ENCODE peak calls at places on chromosomes 6 and 20, in six cellular contexts. R is H9, P is mesenchymal stem cell, U is PC-3, K is H1, Q is endothelial cell of umbilical vein. B is an unnamed sample.

GRCh38 chr6:14957355-14958059 is 288.4 kb upstream of the JARID2 start:
- DNase-seq in R (no peak), P (no peak), U (no peak), K (no peak), Q (no peak), B (no peak)

GRCh38 chr20:5535211-5535756 is 214.9 kb upstream of the SHLD1 start:
- DNase-seq in R (no peak), P (peak), U (no peak), K (no peak), Q (no peak), B (peak)

GRCh38 chr20:2745060-2745910 is 52.7 kb downstream of the EBF4 start:
- DNase-seq in R (no peak), P (no peak), U (no peak), K (no peak), Q (no peak), B (no peak)

GRCh38 chr20:57288676-57289075 is 22.2 kb upstream of the BMP7 start:
- DNase-seq in R (no peak), P (no peak), U (no peak), K (no peak), Q (no peak), B (no peak)

GRCh38 chr6:4977468-4977867 is 26.4 kb downstream of the RPP40 start:
- DNase-seq in R (no peak), P (no peak), U (no peak), K (no peak), Q (no peak), B (no peak)

GRCh38 chr20:1721687-1722512 is 64.3 kb upstream of the SIRPG start:
- DNase-seq in R (peak), P (no peak), U (peak), K (peak), Q (no peak), B (peak)

GRCh38 chr6:111950661-111951426 is 77.6 kb upstream of the FYN start:
- DNase-seq in R (no peak), P (no peak), U (no peak), K (no peak), Q (no peak), B (no peak)

GRCh38 chr6:14466278-14466677 is 348.7 kb downstream of the CD83 start:
- DNase-seq in R (no peak), P (no peak), U (no peak), K (peak), Q (no peak), B (no peak)

GRCh38 chr20:63345328-63346100 is 15.6 kb downstream of the CHRNA4 start:
- DNase-seq in R (no peak), P (no peak), U (no peak), K (no peak), Q (no peak), B (no peak)

GRCh38 chr6:138692058-138692977 is 81.3 kb upstream of the CCDC28A start:
- DNase-seq in R (peak), P (peak), U (peak), K (peak), Q (peak), B (peak)

GRCh38 chr6:155327326-155328073 is 13.2 kb upstream of the TFB1M start:
- DNase-seq in R (no peak), P (peak), U (peak), K (peak), Q (peak), B (peak)

DNA sequence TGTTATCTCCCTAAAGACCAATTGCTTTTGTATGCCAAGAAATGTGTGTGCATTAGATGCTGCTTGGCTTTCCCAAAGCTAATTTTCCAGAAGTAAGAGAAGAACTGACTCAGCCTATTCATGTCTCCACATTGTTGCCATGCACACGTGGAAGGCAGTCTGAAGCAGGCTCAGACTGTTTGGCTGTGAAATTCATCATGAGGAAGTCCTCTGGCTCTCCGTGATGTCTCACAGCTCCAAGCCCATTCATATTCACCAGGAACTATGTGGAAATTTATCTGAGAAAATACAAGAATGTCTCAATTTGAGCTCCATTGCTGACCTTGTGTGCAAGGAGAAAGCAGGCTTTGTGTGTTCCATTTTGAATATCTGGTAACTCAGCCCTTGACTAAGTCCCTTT is 1022.2 kb upstream of the GJE1 start:
- DNase-seq in R (no peak), P (no peak), U (no peak), K (no peak), Q (peak), B (peak)
- H2AFZ ChIP-seq in R (no peak), P (no peak), U (no peak), K (peak), Q (peak), B (peak)

GRCh38 chr20:12837646-12838045 is 171.1 kb upstream of the SPTLC3 start:
- DNase-seq in R (no peak), P (peak), U (no peak), K (no peak), Q (no peak), B (no peak)
- H3K27ac ChIP-seq in R (no peak), P (no peak), U (no peak), K (no peak), Q (no peak), B (no peak)

DNA sequence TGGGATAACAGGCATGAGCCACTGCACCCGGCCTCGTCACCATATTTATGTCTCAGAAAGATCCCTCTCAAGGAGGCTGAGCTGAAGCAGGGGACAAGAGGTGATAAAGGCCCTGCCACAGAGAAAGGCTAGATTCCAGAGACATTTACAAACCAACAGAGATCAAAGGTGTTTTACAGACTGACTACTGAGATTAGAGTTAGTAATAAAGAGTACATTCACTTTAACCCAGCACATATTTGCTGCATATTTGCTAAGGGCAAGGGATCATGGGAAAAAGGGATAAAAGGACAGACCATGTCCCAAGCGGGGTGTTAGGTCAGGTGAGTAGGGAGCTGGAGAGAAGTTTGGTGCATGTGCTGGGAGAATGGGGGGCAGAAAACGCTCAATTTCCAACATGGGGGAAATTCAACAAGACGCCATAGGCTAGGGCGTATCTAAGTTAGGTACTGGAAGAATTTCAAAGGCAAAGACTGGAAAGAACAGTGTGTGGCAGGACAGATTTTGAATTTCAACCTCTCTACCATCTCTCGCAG is 43.8 kb upstream of the SEC63 start:
- DNase-seq in R (no peak), P (no peak), U (no peak), K (no peak), Q (no peak), B (no peak)
- H2AFZ ChIP-seq in R (no peak), P (no peak), U (peak), K (peak), Q (no peak), B (no peak)

DNA sequence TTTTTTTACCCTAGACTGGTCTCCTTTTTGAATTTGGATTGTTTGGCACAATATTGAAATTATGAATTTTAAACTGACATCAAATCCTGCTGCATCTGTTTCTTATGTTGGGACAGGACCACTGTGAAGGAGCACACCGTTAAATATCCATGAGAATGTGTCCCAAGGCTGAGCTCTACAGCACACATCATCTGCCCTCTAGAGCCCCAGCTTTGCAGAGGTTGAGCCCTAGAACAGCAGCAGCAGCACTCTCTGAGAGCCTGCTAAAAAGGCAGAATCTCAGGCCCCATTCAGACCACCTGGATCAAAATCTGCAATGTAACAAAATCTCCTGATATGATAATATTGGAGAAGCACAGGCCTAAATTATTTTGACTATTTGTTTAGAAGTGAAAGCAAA is 192.1 kb upstream of the CCN2 start:
- DNase-seq in R (no peak), P (no peak), U (no peak), K (no peak), Q (no peak), B (no peak)
- H3K27ac ChIP-seq in R (no peak), P (no peak), U (no peak), K (no peak), Q (no peak), B (no peak)

GRCh38 chr6:146814148-146814750 is 215.5 kb downstream of the ADGB start:
- DNase-seq in R (no peak), P (peak), U (no peak), K (no peak), Q (no peak), B (no peak)
- H2AFZ ChIP-seq in R (no peak), P (no peak), U (no peak), K (peak), Q (no peak), B (no peak)

GRCh38 chr6:106381223-106381622 is 20.7 kb downstream of the CRYBG1 start:
- DNase-seq in R (no peak), P (no peak), U (peak), K (no peak), Q (no peak), B (peak)
- H3K27ac ChIP-seq in R (no peak), P (no peak), U (peak), K (no peak), Q (no peak), B (peak)

GRCh38 chr6:166691199-166691598 is 64.1 kb upstream of the RPS6KA2 start:
- DNase-seq in R (no peak), P (peak), U (peak), K (no peak), Q (peak), B (peak)
- H2AFZ ChIP-seq in R (no peak), P (no peak), U (peak), K (no peak), Q (no peak), B (peak)

GRCh38 chr20:48716541-48716940 is 111.3 kb downstream of the PREX1 start:
- DNase-seq in R (no peak), P (no peak), U (no peak), K (no peak), Q (no peak), B (no peak)
- H3K27ac ChIP-seq in R (no peak), P (no peak), U (no peak), K (no peak), Q (no peak), B (no peak)

DNA sequence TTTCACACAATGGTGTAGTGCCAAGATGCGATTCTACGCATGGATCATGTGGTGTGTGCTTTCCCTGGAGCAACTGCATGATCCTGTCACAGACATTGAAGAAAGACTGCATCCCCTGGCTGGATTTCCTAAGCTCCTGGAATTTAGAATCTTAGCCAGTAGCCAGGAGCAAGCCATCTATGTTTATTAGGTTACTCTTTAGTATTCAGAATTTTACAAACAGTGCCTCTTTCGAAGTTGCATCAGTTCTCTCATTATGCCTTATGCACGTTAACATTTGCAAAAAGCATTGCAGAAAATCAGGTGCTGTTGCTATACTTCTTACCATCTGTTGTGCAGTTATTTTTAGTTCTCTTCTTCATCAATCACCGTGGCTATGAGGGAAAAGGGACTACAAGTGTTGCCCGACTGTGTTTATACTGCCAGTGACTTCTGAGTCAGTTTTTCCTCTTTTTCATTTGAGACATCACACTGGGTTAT is 584.2 kb downstream of the BCKDHB start:
- DNase-seq in R (no peak), P (peak), U (no peak), K (no peak), Q (no peak), B (no peak)
- H2AFZ ChIP-seq in R (no peak), P (no peak), U (no peak), K (no peak), Q (no peak), B (peak)

B was measured in mammary epithelial cell.